ENCODE peak calls at places on chromosomes 5 and 9, in nine cellular contexts. B is AG04449, R is tibial artery, N is fibroblast of the aortic adventitia, M is bronchial epithelial cell, L is dorsolateral prefrontal cortex, P is HCT116, E is tibial nerve, I is lower lobe of right lung. F is an unnamed sample.

GRCh38 chr9:1013018-1013417 is 36.6 kb downstream of the DMRT3 start:
- DNase-seq in I (no peak), E (no peak), N (no peak), P (no peak), B (no peak), M (no peak), R (no peak), L (no peak), F (no peak)

GRCh38 chr5:1255081-1255561 is 29.9 kb downstream of the SLC6A18 start:
- DNase-seq in P (no peak), R (no peak), B (no peak), L (no peak), I (no peak), N (no peak), E (no peak), M (no peak), F (no peak)

GRCh38 chr5:154728884-154729283 is 26.3 kb upstream of the LARP1 start:
- DNase-seq in M (no peak), I (no peak), N (no peak), L (no peak), E (no peak), B (no peak), R (no peak), P (no peak), F (no peak)

GRCh38 chr5:14628346-14628745 is 36.2 kb upstream of the OTULIN start:
- DNase-seq in B (no peak), E (no peak), P (no peak), N (peak), M (peak), L (no peak), R (no peak), I (no peak), F (no peak)

GRCh38 chr9:136095495-136096058 is 488 bp upstream of the NACC2 start:
- DNase-seq in R (no peak), P (no peak), N (peak), I (peak), E (no peak), L (no peak), M (no peak), B (no peak), F (no peak)

GRCh38 chr9:115231116-115231515 is 113.2 kb upstream of the TNC start:
- DNase-seq in B (no peak), L (no peak), N (no peak), R (no peak), M (no peak), E (no peak), P (no peak), I (no peak), F (no peak)

GRCh38 chr5:88836195-88836838 is 46.7 kb downstream of the MEF2C start:
- DNase-seq in N (peak), B (no peak), E (no peak), L (no peak), R (no peak), M (no peak), I (no peak), P (no peak), F (no peak)

GRCh38 chr9:129794549-129794948 is 8.4 kb upstream of the TOR1B start:
- DNase-seq in P (no peak), N (no peak), B (no peak), E (no peak), M (no peak), I (no peak), L (no peak), R (no peak), F (no peak)

GRCh38 chr9:114157516-114158176 is 2.3 kb downstream of the COL27A1 start:
- DNase-seq in N (no peak), I (no peak), L (no peak), E (no peak), B (no peak), M (peak), R (no peak), P (no peak), F (no peak)

GRCh38 chr9:120252248-120252647 is 327.7 kb downstream of the CDK5RAP2 start:
- DNase-seq in B (no peak), N (no peak), E (no peak), I (no peak), R (no peak), L (no peak), M (no peak), P (no peak), F (no peak)

GRCh38 chr5:81852277-81853004 is 101.5 kb upstream of the SSBP2 start:
- DNase-seq in R (peak), M (no peak), B (no peak), E (no peak), N (peak), P (peak), L (no peak), I (peak), F (no peak)

GRCh38 chr9:21590058-21590996 is 108.2 kb upstream of the IFNE start:
- DNase-seq in R (no peak), N (peak), E (no peak), M (peak), I (no peak), L (no peak), B (no peak), P (no peak), F (no peak)

GRCh38 chr5:68484307-68485068 is 268.9 kb downstream of the PIK3R1 start:
- DNase-seq in B (peak), P (no peak), R (no peak), I (no peak), E (no peak), M (no peak), L (no peak), N (peak), F (no peak)

GRCh38 chr9:131279196-131279926 is 3.1 kb upstream of the FAM78A start:
- DNase-seq in B (no peak), I (no peak), N (no peak), M (no peak), E (no peak), P (no peak), R (no peak), L (no peak), F (no peak)

GRCh38 chr5:77368367-77368766 is 123.7 kb downstream of the WDR41 start:
- DNase-seq in I (no peak), E (no peak), P (no peak), B (no peak), N (no peak), L (no peak), R (no peak), M (no peak), F (no peak)

GRCh38 chr5:69493235-69493925 is 790 bp downstream of the OCLN start:
- DNase-seq in E (no peak), R (no peak), P (no peak), M (no peak), N (peak), L (no peak), I (peak), B (no peak), F (no peak)

GRCh38 chr9:85510830-85511504 is 230.8 kb downstream of the AGTPBP1 start:
- DNase-seq in I (no peak), M (no peak), P (no peak), B (no peak), E (no peak), R (no peak), N (no peak), L (no peak), F (no peak)

GRCh38 chr5:157941616-157942015 is 82.7 kb upstream of the CLINT1 start:
- DNase-seq in N (no peak), B (no peak), E (no peak), M (no peak), R (no peak), I (no peak), L (no peak), P (no peak), F (no peak)

GRCh38 chr5:76952795-76953536 is at the start of gene CRHBP:
- DNase-seq in R (no peak), P (no peak), N (no peak), L (no peak), I (no peak), E (no peak), M (no peak), B (no peak), F (no peak)

GRCh38 chr5:159133041-159133741 is 33.5 kb upstream of the EBF1 start:
- DNase-seq in M (peak), P (peak), I (no peak), E (no peak), L (no peak), N (peak), R (peak), B (peak), F (no peak)

GRCh38 chr5:133366966-133367365 is 245.4 kb downstream of the FSTL4 start:
- DNase-seq in I (no peak), E (no peak), L (no peak), P (no peak), B (no peak), R (no peak), M (no peak), N (no peak), F (no peak)

GRCh38 chr9:71928376-71928775 is 16.9 kb downstream of the C9orf85 start:
- DNase-seq in P (no peak), E (no peak), R (no peak), L (no peak), N (peak), M (no peak), I (no peak), B (no peak), F (no peak)

GRCh38 chr9:5631021-5631420 is 2.1 kb downstream of the RIC1 start:
- DNase-seq in I (no peak), R (no peak), B (no peak), M (no peak), N (peak), E (no peak), L (no peak), P (no peak), F (no peak)

GRCh38 chr9:136848393-136849037 is 694 bp upstream of the PHPT1 start:
- DNase-seq in P (no peak), M (peak), B (no peak), E (no peak), R (no peak), L (no peak), N (no peak), I (no peak), F (no peak)

GRCh38 chr9:135340726-135341475 is 138.7 kb upstream of the PPP1R26 start:
- DNase-seq in P (no peak), N (no peak), B (no peak), M (no peak), I (no peak), R (no peak), E (no peak), L (peak), F (no peak)

GRCh38 chr5:112738180-112738560 is 485 bp downstream of the APC start:
- DNase-seq in P (no peak), L (peak), B (no peak), E (no peak), R (no peak), I (no peak), N (peak), M (no peak), F (no peak)

GRCh38 chr5:151234476-151235238 is 10.8 kb upstream of the CCDC69 start:
- DNase-seq in N (peak), I (peak), R (peak), E (peak), M (no peak), L (no peak), B (no peak), P (no peak), F (no peak)

GRCh38 chr5:28165116-28165515 is 1126.7 kb upstream of the CDH9 start:
- DNase-seq in M (peak), P (no peak), N (peak), I (no peak), E (no peak), B (no peak), R (no peak), L (peak), F (no peak)

GRCh38 chr9:123550797-123551196 is 194.8 kb downstream of the CRB2 start:
- DNase-seq in N (no peak), R (no peak), E (no peak), B (no peak), M (no peak), P (no peak), L (no peak), I (no peak), F (no peak)

GRCh38 chr9:25543806-25544205 is 134.4 kb downstream of the TUSC1 start:
- DNase-seq in N (no peak), R (no peak), B (no peak), P (no peak), L (no peak), E (no peak), I (no peak), M (no peak), F (no peak)

GRCh38 chr9:109968702-109969450 is 188.9 kb downstream of the PALM2AKAP2 start:
- DNase-seq in N (peak), E (no peak), I (no peak), R (no peak), B (no peak), M (no peak), P (no peak), L (no peak), F (no peak)

GRCh38 chr5:162372265-162372664 is 304.7 kb downstream of the GABRG2 start:
- DNase-seq in E (no peak), B (no peak), P (no peak), R (no peak), L (no peak), I (no peak), M (no peak), N (no peak), F (no peak)

GRCh38 chr9:132991351-132992300 is 13.1 kb downstream of the GFI1B start:
- DNase-seq in M (no peak), P (no peak), L (no peak), I (peak), E (no peak), N (no peak), R (no peak), B (no peak), F (no peak)

GRCh38 chr9:132989014-132989310 is 10.5 kb downstream of the GFI1B start:
- DNase-seq in N (no peak), P (no peak), B (no peak), I (peak), R (no peak), E (no peak), L (no peak), M (no peak), F (no peak)

GRCh38 chr9:132990781-132991180 is 12.3 kb downstream of the GFI1B start:
- DNase-seq in P (no peak), E (no peak), N (no peak), M (no peak), B (no peak), I (peak), L (no peak), R (no peak), F (no peak)

GRCh38 chr9:132988244-132989013 is 9.9 kb downstream of the GFI1B start:
- DNase-seq in L (no peak), I (peak), P (no peak), N (no peak), M (no peak), B (no peak), R (no peak), E (no peak), F (no peak)

DNA sequence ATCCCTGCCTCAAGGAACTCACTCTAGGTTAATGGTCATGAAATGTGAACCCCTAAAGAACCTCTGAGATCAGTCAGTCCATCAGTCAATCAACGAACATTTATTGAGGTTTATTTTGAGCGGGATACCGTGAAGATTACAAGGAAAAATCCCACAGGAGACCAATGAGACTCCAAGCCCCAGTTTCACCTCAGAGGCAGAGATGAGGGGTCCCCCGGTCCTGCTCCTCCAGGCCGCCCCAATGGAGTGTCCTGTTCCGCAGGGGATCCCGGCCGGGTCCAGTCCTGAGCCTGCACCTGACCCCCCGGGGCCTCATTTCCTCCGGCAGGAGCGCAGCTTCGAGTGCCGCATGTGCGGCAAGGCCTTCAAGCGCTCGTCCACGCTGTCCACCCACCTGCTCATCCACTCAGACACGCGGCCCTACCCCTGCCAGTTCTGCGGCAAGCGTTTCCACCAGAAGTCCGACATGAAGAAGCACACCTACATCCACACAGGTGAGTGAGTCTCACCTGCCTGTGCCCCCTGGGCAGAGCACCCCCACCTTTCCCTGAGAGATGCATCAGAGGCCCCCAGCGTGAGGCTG is 11.0 kb downstream of the GFI1B start:
- DNase-seq in R (no peak), M (no peak), L (no peak), I (peak), N (no peak), E (no peak), P (no peak), B (no peak), F (no peak)
- TF ChIP-seq CTCF in R (no peak), M (no peak), L (no peak), I (no peak), N (no peak), E (no peak), P (no peak), B (no peak), F (no peak)

GRCh38 chr5:35593338-35593737 is 24.3 kb upstream of the SPEF2 start:
- DNase-seq in L (no peak), N (no peak), I (no peak), B (no peak), R (no peak), P (no peak), M (no peak), E (no peak), F (no peak)

GRCh38 chr5:35600591-35600990 is 17.1 kb upstream of the SPEF2 start:
- DNase-seq in E (no peak), R (no peak), B (no peak), L (no peak), I (no peak), M (no peak), N (no peak), P (no peak), F (no peak)

GRCh38 chr5:35598707-35599370 is 18.8 kb upstream of the SPEF2 start:
- DNase-seq in I (no peak), B (no peak), E (no peak), L (no peak), R (no peak), N (no peak), M (no peak), P (peak), F (no peak)
- TF ChIP-seq CTCF in I (no peak), B (no peak), E (no peak), L (no peak), R (no peak), N (no peak), M (no peak), P (peak), F (no peak)

GRCh38 chr5:168706655-168707069 is 127.5 kb upstream of the PANK3 start:
- DNase-seq in R (no peak), P (peak), B (no peak), L (peak), I (no peak), M (peak), N (peak), E (no peak), F (no peak)
- TF ChIP-seq CTCF in R (peak), P (peak), B (peak), L (peak), I (peak), M (peak), N (peak), E (peak), F (peak)

GRCh38 chr5:149379177-149379761 is at the start of gene IL17B:
- DNase-seq in B (no peak), L (no peak), N (no peak), E (no peak), I (no peak), P (no peak), M (no peak), R (no peak), F (no peak)
- TF ChIP-seq CTCF in B (no peak), L (no peak), N (no peak), E (no peak), I (no peak), P (no peak), M (no peak), R (no peak), F (no peak)

GRCh38 chr9:7172445-7173115 is 414.8 kb downstream of the KDM4C start:
- DNase-seq in E (no peak), R (no peak), L (no peak), B (no peak), P (no peak), M (no peak), N (peak), I (no peak), F (no peak)

GRCh38 chr9:7174301-7174700 is 416.5 kb downstream of the KDM4C start:
- DNase-seq in B (no peak), E (no peak), M (no peak), R (no peak), N (no peak), P (no peak), I (no peak), L (no peak), F (no peak)

GRCh38 chr9:7176574-7176973 is 418.8 kb downstream of the KDM4C start:
- DNase-seq in N (peak), R (no peak), L (no peak), B (no peak), I (no peak), E (no peak), M (no peak), P (no peak), F (no peak)

GRCh38 chr9:7173139-7173538 is 415.4 kb downstream of the KDM4C start:
- DNase-seq in P (no peak), M (no peak), R (no peak), N (peak), B (no peak), I (no peak), E (no peak), L (no peak), F (no peak)

GRCh38 chr9:7174884-7175283 is 417.1 kb downstream of the KDM4C start:
- DNase-seq in R (no peak), I (no peak), P (no peak), M (no peak), N (no peak), B (no peak), L (no peak), E (no peak), F (no peak)
- TF ChIP-seq CTCF in R (no peak), I (no peak), P (peak), M (no peak), N (no peak), B (no peak), L (no peak), E (no peak), F (no peak)

F was measured in thoracic aorta.